ENCODE peak calls at places on chromosomes 6 and 20, in eight cellular contexts. S, I, B, K, C, L, X and F are unnamed samples.

GRCh38 chr6:167851349-167851952 is 24.7 kb downstream of the AFDN start:
- DNase-seq in S (no peak), I (no peak), B (no peak), K (no peak), C (no peak), L (no peak), X (no peak), F (no peak)

GRCh38 chr6:116180375-116180774 is 54.4 kb upstream of the COL10A1 start:
- DNase-seq in S (no peak), I (no peak), B (no peak), K (no peak), C (no peak), L (no peak), X (no peak), F (no peak)

GRCh38 chr6:167405778-167406532 is 81.1 kb downstream of the TTLL2 start:
- DNase-seq in S (no peak), I (no peak), B (peak), K (no peak), C (no peak), L (no peak), X (no peak), F (no peak)

GRCh38 chr20:32564921-32565734 is 20.0 kb downstream of the NOL4L start:
- DNase-seq in S (peak), I (no peak), B (peak), K (no peak), C (no peak), L (peak), X (peak), F (no peak)

GRCh38 chr6:108737594-108738546 is 110.4 kb upstream of the ARMC2 start:
- DNase-seq in S (peak), I (peak), B (no peak), K (peak), C (no peak), L (peak), X (no peak), F (no peak)

GRCh38 chr6:31952140-31952805 is 6.4 kb downstream of the CFB start:
- DNase-seq in S (no peak), I (no peak), B (no peak), K (peak), C (peak), L (peak), X (peak), F (peak)

GRCh38 chr6:104573372-104573771 is 286.3 kb downstream of the HACE1 start:
- DNase-seq in S (no peak), I (no peak), B (no peak), K (no peak), C (no peak), L (no peak), X (no peak), F (no peak)

GRCh38 chr6:147430811-147431210 is 77.7 kb upstream of the SAMD5 start:
- DNase-seq in S (no peak), I (no peak), B (no peak), K (no peak), C (no peak), L (no peak), X (no peak), F (no peak)

GRCh38 chr6:76790045-76790796 is 673.1 kb downstream of the HTR1B start:
- DNase-seq in S (no peak), I (no peak), B (no peak), K (no peak), C (no peak), L (no peak), X (no peak), F (no peak)

GRCh38 chr20:50191065-50191565 is 485 bp downstream of the CEBPB start:
- DNase-seq in S (peak), I (no peak), B (peak), K (no peak), C (peak), L (peak), X (no peak), F (peak)

GRCh38 chr20:56358070-56358469 is 704 bp upstream of the FAM210B start:
- DNase-seq in S (no peak), I (no peak), B (no peak), K (no peak), C (peak), L (no peak), X (no peak), F (no peak)

GRCh38 chr20:52958206-52958605 is 14.0 kb upstream of the TSHZ2 start:
- DNase-seq in S (no peak), I (no peak), B (no peak), K (no peak), C (no peak), L (no peak), X (no peak), F (no peak)

GRCh38 chr20:46965477-46965876 is 70.8 kb downstream of the EYA2 start:
- DNase-seq in S (no peak), I (no peak), B (peak), K (no peak), C (peak), L (no peak), X (no peak), F (no peak)

GRCh38 chr6:56689663-56690062 is 47.0 kb upstream of the DST start:
- DNase-seq in S (no peak), I (no peak), B (no peak), K (no peak), C (no peak), L (no peak), X (no peak), F (no peak)
- H3K4me3 ChIP-seq in S (peak), I (no peak), B (peak), K (no peak), C (no peak), L (no peak), X (peak), F (no peak)

DNA sequence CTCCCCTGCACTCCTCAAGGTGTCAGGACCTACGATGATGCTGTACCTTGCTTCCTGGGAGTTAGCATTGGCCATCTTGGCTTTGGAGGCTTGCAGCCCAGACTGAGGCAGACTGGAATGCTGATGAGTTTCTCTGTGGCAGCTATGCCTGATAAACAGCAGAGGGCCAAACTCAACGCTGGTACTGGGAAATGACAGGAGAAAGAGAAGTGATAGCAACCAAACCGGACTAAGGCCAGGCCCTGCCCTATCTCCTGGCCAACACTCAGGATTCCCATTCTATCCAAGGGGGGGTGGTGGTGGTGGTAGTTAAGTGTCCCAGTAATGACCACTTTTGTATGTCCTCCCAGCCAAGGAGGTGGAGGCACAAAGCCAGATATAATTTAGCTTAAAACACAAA is 90.0 kb upstream of the DTNBP1 start:
- DNase-seq in S (no peak), I (no peak), B (no peak), K (peak), C (no peak), L (no peak), X (no peak), F (no peak)
- TF ChIP-seq CTCF in S (no peak), I (no peak), B (no peak), K (peak), C (no peak), L (no peak), X (no peak), F (no peak)

DNA sequence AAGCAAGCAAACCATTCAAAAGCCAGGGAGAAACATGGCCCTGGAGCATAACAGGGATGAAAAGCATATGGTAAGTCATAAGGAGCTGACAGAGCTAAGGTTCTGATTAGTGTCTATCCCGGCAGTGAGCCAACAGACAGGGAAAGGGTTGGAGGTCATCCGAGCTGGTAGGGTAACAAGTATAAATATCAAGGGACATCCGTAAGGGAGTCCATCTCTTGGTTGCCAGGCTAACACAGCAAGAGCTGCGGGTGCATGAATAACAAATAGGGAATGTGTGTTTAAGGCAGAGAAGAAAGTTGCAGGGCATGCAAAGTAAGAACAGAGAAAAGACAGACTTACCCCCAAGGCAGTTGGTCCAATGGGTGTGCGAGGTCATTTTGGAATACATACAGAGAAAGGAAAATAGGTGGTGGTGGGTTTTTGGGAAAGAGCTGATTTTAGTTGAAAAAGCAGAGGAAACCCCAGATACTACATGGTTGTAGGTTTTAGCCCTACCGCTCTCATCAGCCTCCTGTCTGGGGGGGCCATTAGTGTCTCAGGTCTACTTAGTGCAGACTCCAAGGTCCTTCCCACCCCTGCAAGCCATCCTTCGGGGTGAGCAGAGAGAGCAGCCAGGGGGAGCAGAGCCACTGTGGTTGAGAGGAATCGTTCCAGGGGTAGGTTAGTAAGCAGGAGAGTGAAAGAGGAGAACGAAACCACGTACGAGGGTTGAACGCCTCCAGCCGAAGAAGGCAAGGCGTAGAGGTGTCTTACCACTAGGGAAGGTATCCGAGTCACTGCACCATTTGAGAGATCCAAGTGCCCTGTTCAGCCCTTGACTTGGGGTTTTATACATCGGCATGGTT is at the start of gene ERVFRD-1:
- DNase-seq in S (no peak), I (no peak), B (no peak), K (no peak), C (no peak), L (no peak), X (no peak), F (no peak)
- H3K4me3 ChIP-seq in S (no peak), I (no peak), B (no peak), K (no peak), C (no peak), L (no peak), X (no peak), F (no peak)

GRCh38 chr6:62283828-62284411 is 2.1 kb downstream of the KHDRBS2 start:
- DNase-seq in S (peak), I (no peak), B (no peak), K (peak), C (no peak), L (peak), X (no peak), F (no peak)
- TF ChIP-seq CTCF in S (peak), I (peak), B (peak), K (peak), C (no peak), L (peak), X (peak), F (no peak)

GRCh38 chr6:137492771-137493217 is 1.4 kb downstream of the OLIG3 start:
- DNase-seq in S (no peak), I (no peak), B (no peak), K (no peak), C (no peak), L (no peak), X (no peak), F (no peak)

GRCh38 chr6:137494967-137495595 is 887 bp upstream of the OLIG3 start:
- DNase-seq in S (no peak), I (no peak), B (no peak), K (no peak), C (no peak), L (no peak), X (no peak), F (no peak)

GRCh38 chr6:137492289-137492688 is 1.9 kb downstream of the OLIG3 start:
- DNase-seq in S (no peak), I (no peak), B (no peak), K (no peak), C (no peak), L (no peak), X (no peak), F (no peak)

GRCh38 chr6:137494281-137494966 is at the start of gene OLIG3:
- DNase-seq in S (no peak), I (no peak), B (no peak), K (no peak), C (no peak), L (no peak), X (no peak), F (no peak)

DNA sequence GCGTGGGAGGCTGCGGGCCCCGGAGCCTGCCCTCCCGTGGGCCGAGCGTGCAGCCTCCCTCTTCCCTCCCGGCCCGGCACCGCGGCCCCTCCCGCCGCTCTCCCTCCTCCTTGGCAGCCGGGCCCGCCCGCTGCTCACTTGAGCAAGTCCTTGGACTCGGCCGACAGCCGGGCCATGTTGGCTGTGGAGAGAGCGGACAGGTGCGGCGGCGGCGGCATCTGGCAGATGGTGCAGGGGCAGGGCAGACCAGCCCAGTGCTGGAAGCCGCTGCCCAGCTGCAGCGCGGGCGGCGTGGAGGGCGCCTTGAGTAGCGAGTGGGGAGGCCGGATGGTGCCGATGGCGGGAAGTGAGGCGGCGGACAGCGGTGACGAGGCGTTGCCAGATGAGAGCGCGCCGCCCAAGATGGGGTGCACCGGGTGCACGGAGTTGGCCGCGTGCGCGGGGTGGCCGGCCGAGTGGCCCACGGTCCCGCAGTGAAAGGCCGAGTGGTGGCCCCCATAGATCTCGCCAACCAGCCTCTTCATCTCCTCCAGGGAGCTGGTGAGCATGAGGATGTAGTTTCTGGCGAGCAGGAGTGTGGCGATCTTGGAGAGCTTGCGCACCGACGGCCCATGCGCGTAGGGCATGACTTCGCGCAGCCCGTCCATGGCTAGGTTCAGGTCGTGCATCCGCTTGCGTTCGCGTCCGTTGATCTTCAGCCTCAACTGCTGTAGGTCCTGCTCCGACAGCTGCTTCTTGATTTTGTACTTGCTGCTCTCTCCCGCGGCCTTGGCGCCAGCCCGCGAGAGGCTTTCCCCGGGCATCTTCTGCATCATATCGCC is 766 bp downstream of the OLIG3 start:
- DNase-seq in S (no peak), I (no peak), B (no peak), K (no peak), C (no peak), L (no peak), X (peak), F (peak)
- H3K4me3 ChIP-seq in S (no peak), I (no peak), B (no peak), K (no peak), C (no peak), L (peak), X (no peak), F (peak)

GRCh38 chr6:6834356-6835342 is 246.1 kb downstream of the LY86 start:
- DNase-seq in S (peak), I (no peak), B (no peak), K (no peak), C (no peak), L (no peak), X (no peak), F (no peak)
- TF ChIP-seq CTCF in S (no peak), I (no peak), B (no peak), K (no peak), C (no peak), L (no peak), X (no peak), F (no peak)

GRCh38 chr6:35669441-35669776 is 19.3 kb downstream of the FKBP5 start:
- DNase-seq in S (no peak), I (no peak), B (no peak), K (peak), C (no peak), L (no peak), X (no peak), F (no peak)
- H3K4me3 ChIP-seq in S (peak), I (no peak), B (no peak), K (no peak), C (no peak), L (no peak), X (no peak), F (peak)